ENCODE peak calls at places on chromosomes 3 and 15, in ten cellular contexts. One of them, this sample, is unnamed.

GRCh38 chr15:48427960-48428547 is 96.8 kb downstream of the DUT start:
- DNase-seq in A172: peak; percentile 96
- DNase-seq in stimulated activated CD8-positive, alpha-beta memory T cell treated with anti-CD3 and anti-CD28 coated beads, Interleukin-2, amount 100 ng/mL, for 48 hours: no peak
- DNase-seq in posterior cingulate gyrus: no peak
- DNase-seq in anterior cingulate cortex: no peak
- DNase-seq in Calu3: no peak
- DNase-seq in right cardiac atrium: no peak
- DNase-seq in T-helper 1 cell: no peak
- DNase-seq in astrocyte of the spinal cord: peak; percentile 71
- DNase-seq in HEK293T: no peak
- DNase-seq in this sample: peak; percentile 39

GRCh38 chr3:66407281-66408218 is 93.3 kb downstream of the LRIG1 start:
- DNase-seq in A172: peak; percentile 51
- DNase-seq in stimulated activated CD8-positive, alpha-beta memory T cell treated with anti-CD3 and anti-CD28 coated beads, Interleukin-2, amount 100 ng/mL, for 48 hours: peak; percentile 60
- DNase-seq in posterior cingulate gyrus: peak; percentile 91
- DNase-seq in anterior cingulate cortex: no peak
- DNase-seq in Calu3: peak; percentile 81
- DNase-seq in right cardiac atrium: peak; percentile 89
- DNase-seq in T-helper 1 cell: peak; percentile 39
- DNase-seq in astrocyte of the spinal cord: peak; percentile 53
- DNase-seq in HEK293T: peak; percentile 85
- DNase-seq in this sample: peak; percentile 66

GRCh38 chr3:13013994-13014754 is 59.1 kb downstream of the IQSEC1 start:
- DNase-seq in A172: no peak
- DNase-seq in stimulated activated CD8-positive, alpha-beta memory T cell treated with anti-CD3 and anti-CD28 coated beads, Interleukin-2, amount 100 ng/mL, for 48 hours: no peak
- DNase-seq in posterior cingulate gyrus: peak; percentile 50
- DNase-seq in anterior cingulate cortex: no peak
- DNase-seq in Calu3: no peak
- DNase-seq in right cardiac atrium: no peak
- DNase-seq in T-helper 1 cell: no peak
- DNase-seq in astrocyte of the spinal cord: no peak
- DNase-seq in HEK293T: no peak
- DNase-seq in this sample: no peak

GRCh38 chr3:178671261-178672191 is 135.3 kb downstream of the KCNMB2 start:
- DNase-seq in A172: peak; percentile 13
- DNase-seq in stimulated activated CD8-positive, alpha-beta memory T cell treated with anti-CD3 and anti-CD28 coated beads, Interleukin-2, amount 100 ng/mL, for 48 hours: no peak
- DNase-seq in posterior cingulate gyrus: no peak
- DNase-seq in anterior cingulate cortex: no peak
- DNase-seq in Calu3: peak; percentile 14
- DNase-seq in right cardiac atrium: no peak
- DNase-seq in T-helper 1 cell: no peak
- DNase-seq in astrocyte of the spinal cord: peak; percentile 74
- DNase-seq in HEK293T: no peak
- DNase-seq in this sample: peak; percentile 53

GRCh38 chr3:87127286-87127685 is 99.8 kb upstream of the CHMP2B start:
- DNase-seq in A172: no peak
- DNase-seq in stimulated activated CD8-positive, alpha-beta memory T cell treated with anti-CD3 and anti-CD28 coated beads, Interleukin-2, amount 100 ng/mL, for 48 hours: no peak
- DNase-seq in posterior cingulate gyrus: no peak
- DNase-seq in anterior cingulate cortex: no peak
- DNase-seq in Calu3: no peak
- DNase-seq in right cardiac atrium: peak; percentile 39
- DNase-seq in T-helper 1 cell: no peak
- DNase-seq in astrocyte of the spinal cord: no peak
- DNase-seq in HEK293T: no peak
- DNase-seq in this sample: peak; percentile 10

GRCh38 chr15:85730001-85730820 is 64.5 kb downstream of the KLHL25 start:
- DNase-seq in A172: peak; percentile 64
- DNase-seq in stimulated activated CD8-positive, alpha-beta memory T cell treated with anti-CD3 and anti-CD28 coated beads, Interleukin-2, amount 100 ng/mL, for 48 hours: no peak
- DNase-seq in posterior cingulate gyrus: no peak
- DNase-seq in anterior cingulate cortex: no peak
- DNase-seq in Calu3: peak; percentile 64
- DNase-seq in right cardiac atrium: no peak
- DNase-seq in T-helper 1 cell: no peak
- DNase-seq in astrocyte of the spinal cord: peak; percentile 67
- DNase-seq in HEK293T: peak; percentile 72
- DNase-seq in this sample: peak; percentile 85

GRCh38 chr15:62444104-62445027 is 279.3 kb upstream of the C2CD4B start:
- DNase-seq in A172: peak; percentile 94
- DNase-seq in stimulated activated CD8-positive, alpha-beta memory T cell treated with anti-CD3 and anti-CD28 coated beads, Interleukin-2, amount 100 ng/mL, for 48 hours: no peak
- DNase-seq in posterior cingulate gyrus: no peak
- DNase-seq in anterior cingulate cortex: no peak
- DNase-seq in Calu3: no peak
- DNase-seq in right cardiac atrium: no peak
- DNase-seq in T-helper 1 cell: no peak
- DNase-seq in astrocyte of the spinal cord: peak; percentile 93
- DNase-seq in HEK293T: no peak
- DNase-seq in this sample: peak; percentile 77

GRCh38 chr3:127206611-127207516 is 13.9 kb downstream of the PRR23E start:
- DNase-seq in A172: no peak
- DNase-seq in stimulated activated CD8-positive, alpha-beta memory T cell treated with anti-CD3 and anti-CD28 coated beads, Interleukin-2, amount 100 ng/mL, for 48 hours: no peak
- DNase-seq in posterior cingulate gyrus: peak; percentile 61
- DNase-seq in anterior cingulate cortex: no peak
- DNase-seq in Calu3: no peak
- DNase-seq in right cardiac atrium: no peak
- DNase-seq in T-helper 1 cell: no peak
- DNase-seq in astrocyte of the spinal cord: no peak
- DNase-seq in HEK293T: no peak
- DNase-seq in this sample: no peak

GRCh38 chr15:65008989-65009388 is 19.3 kb upstream of the SPG21 start:
- DNase-seq in A172: no peak
- DNase-seq in stimulated activated CD8-positive, alpha-beta memory T cell treated with anti-CD3 and anti-CD28 coated beads, Interleukin-2, amount 100 ng/mL, for 48 hours: no peak
- DNase-seq in posterior cingulate gyrus: no peak
- DNase-seq in anterior cingulate cortex: no peak
- DNase-seq in Calu3: no peak
- DNase-seq in right cardiac atrium: no peak
- DNase-seq in T-helper 1 cell: no peak
- DNase-seq in astrocyte of the spinal cord: no peak
- DNase-seq in HEK293T: no peak
- DNase-seq in this sample: peak; percentile 41

GRCh38 chr15:64209680-64210334 is 47.0 kb upstream of the PPIB start:
- DNase-seq in A172: peak; percentile 14
- DNase-seq in stimulated activated CD8-positive, alpha-beta memory T cell treated with anti-CD3 and anti-CD28 coated beads, Interleukin-2, amount 100 ng/mL, for 48 hours: no peak
- DNase-seq in posterior cingulate gyrus: no peak
- DNase-seq in anterior cingulate cortex: no peak
- DNase-seq in Calu3: peak; percentile 13
- DNase-seq in right cardiac atrium: no peak
- DNase-seq in T-helper 1 cell: no peak
- DNase-seq in astrocyte of the spinal cord: peak; percentile 65
- DNase-seq in HEK293T: no peak
- DNase-seq in this sample: peak; percentile 74

GRCh38 chr3:134694445-134694844 is 43.6 kb upstream of the KY start:
- DNase-seq in A172: no peak
- DNase-seq in stimulated activated CD8-positive, alpha-beta memory T cell treated with anti-CD3 and anti-CD28 coated beads, Interleukin-2, amount 100 ng/mL, for 48 hours: no peak
- DNase-seq in posterior cingulate gyrus: no peak
- DNase-seq in anterior cingulate cortex: no peak
- DNase-seq in Calu3: no peak
- DNase-seq in right cardiac atrium: no peak
- DNase-seq in T-helper 1 cell: no peak
- DNase-seq in astrocyte of the spinal cord: no peak
- DNase-seq in HEK293T: no peak
- DNase-seq in this sample: no peak

GRCh38 chr3:108391917-108392585 is 95.7 kb downstream of the HHLA2 start:
- DNase-seq in A172: no peak
- DNase-seq in stimulated activated CD8-positive, alpha-beta memory T cell treated with anti-CD3 and anti-CD28 coated beads, Interleukin-2, amount 100 ng/mL, for 48 hours: no peak
- DNase-seq in posterior cingulate gyrus: no peak
- DNase-seq in anterior cingulate cortex: no peak
- DNase-seq in Calu3: no peak
- DNase-seq in right cardiac atrium: no peak
- DNase-seq in T-helper 1 cell: no peak
- DNase-seq in astrocyte of the spinal cord: peak; percentile 70
- DNase-seq in HEK293T: no peak
- DNase-seq in this sample: peak; percentile 31

GRCh38 chr3:46848271-46849097 is 14.8 kb downstream of the MYL3 start:
- DNase-seq in A172: peak; percentile 43
- DNase-seq in stimulated activated CD8-positive, alpha-beta memory T cell treated with anti-CD3 and anti-CD28 coated beads, Interleukin-2, amount 100 ng/mL, for 48 hours: peak; percentile 36
- DNase-seq in posterior cingulate gyrus: no peak
- DNase-seq in anterior cingulate cortex: no peak
- DNase-seq in Calu3: peak; percentile 40
- DNase-seq in right cardiac atrium: peak; percentile 81
- DNase-seq in T-helper 1 cell: no peak
- DNase-seq in astrocyte of the spinal cord: peak; percentile 49
- DNase-seq in HEK293T: peak; percentile 63
- DNase-seq in this sample: peak; percentile 48

GRCh38 chr15:74799255-74799842 is 13.3 kb upstream of the LMAN1L start:
- DNase-seq in A172: no peak
- DNase-seq in stimulated activated CD8-positive, alpha-beta memory T cell treated with anti-CD3 and anti-CD28 coated beads, Interleukin-2, amount 100 ng/mL, for 48 hours: no peak
- DNase-seq in posterior cingulate gyrus: no peak
- DNase-seq in anterior cingulate cortex: no peak
- DNase-seq in Calu3: no peak
- DNase-seq in right cardiac atrium: no peak
- DNase-seq in T-helper 1 cell: no peak
- DNase-seq in astrocyte of the spinal cord: no peak
- DNase-seq in HEK293T: no peak
- DNase-seq in this sample: no peak

GRCh38 chr3:41164776-41165175 is 34.5 kb upstream of the CTNNB1 start:
- DNase-seq in A172: no peak
- DNase-seq in stimulated activated CD8-positive, alpha-beta memory T cell treated with anti-CD3 and anti-CD28 coated beads, Interleukin-2, amount 100 ng/mL, for 48 hours: no peak
- DNase-seq in posterior cingulate gyrus: no peak
- DNase-seq in anterior cingulate cortex: no peak
- DNase-seq in Calu3: no peak
- DNase-seq in right cardiac atrium: no peak
- DNase-seq in T-helper 1 cell: no peak
- DNase-seq in astrocyte of the spinal cord: no peak
- DNase-seq in HEK293T: no peak
- DNase-seq in this sample: peak; percentile 13

GRCh38 chr15:42035362-42035761 is 14.5 kb upstream of the PLA2G4E start:
- DNase-seq in A172: no peak
- DNase-seq in stimulated activated CD8-positive, alpha-beta memory T cell treated with anti-CD3 and anti-CD28 coated beads, Interleukin-2, amount 100 ng/mL, for 48 hours: no peak
- DNase-seq in posterior cingulate gyrus: no peak
- DNase-seq in anterior cingulate cortex: no peak
- DNase-seq in Calu3: peak; percentile 17
- DNase-seq in right cardiac atrium: no peak
- DNase-seq in T-helper 1 cell: no peak
- DNase-seq in astrocyte of the spinal cord: no peak
- DNase-seq in HEK293T: no peak
- DNase-seq in this sample: peak; percentile 31